ENCODE peak calls at places on chromosomes 3 and 15, in four cellular contexts. G is upper lobe of right lung, W is left ventricle myocardium inferior, N is HL-60. O is an unnamed sample.

GRCh38 chr3:156837130-156837529 is 11.0 kb downstream of the LEKR1 start:
- DNase-seq in G (no peak), W (no peak), N (no peak), O (no peak)

GRCh38 chr3:51747840-51748239 is 31.2 kb downstream of the IQCF6 start:
- DNase-seq in G (no peak), W (no peak), N (no peak), O (no peak)

GRCh38 chr3:114586119-114586518 is 292.3 kb downstream of the TIGIT start:
- DNase-seq in G (no peak), W (no peak), N (no peak), O (no peak)

GRCh38 chr15:94670436-94671034 is 439.2 kb downstream of the MCTP2 start:
- DNase-seq in G (no peak), W (no peak), N (no peak), O (peak)

GRCh38 chr15:45268135-45268534 is 16.1 kb downstream of the SLC28A2 start:
- DNase-seq in G (no peak), W (no peak), N (peak), O (no peak)

GRCh38 chr3:175608351-175608750 is 749.2 kb downstream of the NAALADL2 start:
- DNase-seq in G (no peak), W (no peak), N (no peak), O (no peak)

GRCh38 chr15:52263563-52263962 is 32.0 kb downstream of the MYO5C start:
- DNase-seq in G (no peak), W (no peak), N (no peak), O (no peak)

GRCh38 chr3:111246967-111247760 is 175.5 kb downstream of the NECTIN3 start:
- DNase-seq in G (no peak), W (no peak), N (no peak), O (no peak)

GRCh38 chr3:59189561-59190338 is 139.9 kb upstream of the CFAP20DC start:
- DNase-seq in G (no peak), W (no peak), N (no peak), O (no peak)

GRCh38 chr15:63834500-63835210 is 907 bp upstream of the HERC1 start:
- DNase-seq in G (no peak), W (no peak), N (peak), O (no peak)

GRCh38 chr15:41445399-41445798 is 28.5 kb downstream of the RTF1 start:
- DNase-seq in G (no peak), W (no peak), N (no peak), O (no peak)

GRCh38 chr3:194312743-194313281 is 38.3 kb downstream of the CPN2 start:
- DNase-seq in G (peak), W (no peak), N (no peak), O (no peak)

GRCh38 chr15:90419738-90420487 is 31.9 kb downstream of the IQGAP1 start:
- DNase-seq in G (no peak), W (no peak), N (no peak), O (peak)

GRCh38 chr3:17955411-17955810 is 213.0 kb upstream of the TBC1D5 start:
- DNase-seq in G (no peak), W (no peak), N (no peak), O (no peak)

GRCh38 chr3:88440701-88441100 is 290.9 kb downstream of the C3orf38 start:
- DNase-seq in G (no peak), W (no peak), N (no peak), O (no peak)

GRCh38 chr3:191813245-191813644 is 352.3 kb downstream of the PYDC2 start:
- DNase-seq in G (no peak), W (no peak), N (no peak), O (no peak)

GRCh38 chr3:197547206-197547605 is 8.6 kb downstream of the BDH1 start:
- DNase-seq in G (no peak), W (no peak), N (no peak), O (no peak)

GRCh38 chr15:61500951-61501350 is 271.8 kb upstream of the RORA start:
- DNase-seq in G (no peak), W (no peak), N (no peak), O (no peak)

GRCh38 chr3:126194713-126195305 is 14.4 kb upstream of the ALDH1L1 start:
- DNase-seq in G (no peak), W (no peak), N (no peak), O (no peak)

GRCh38 chr3:52280046-52280445 is 1.6 kb upstream of the WDR82 start:
- DNase-seq in G (no peak), W (no peak), N (no peak), O (no peak)

GRCh38 chr3:12629560-12629959 is 34.4 kb downstream of the RAF1 start:
- DNase-seq in G (no peak), W (peak), N (no peak), O (peak)

GRCh38 chr3:36945326-36945980 is 599 bp upstream of the TRANK1 start:
- DNase-seq in G (no peak), W (no peak), N (no peak), O (no peak)

GRCh38 chr15:29563112-29563511 is 259.2 kb downstream of the TJP1 start:
- DNase-seq in G (no peak), W (no peak), N (no peak), O (no peak)

GRCh38 chr3:126568776-126569342 is 10.1 kb upstream of the C3orf22 start:
- DNase-seq in G (no peak), W (no peak), N (no peak), O (no peak)

GRCh38 chr3:119774419-119774818 is 7.5 kb upstream of the NR1I2 start:
- DNase-seq in G (no peak), W (no peak), N (no peak), O (no peak)

GRCh38 chr3:193190387-193190786 is 50.6 kb upstream of the PLAAT1 start:
- DNase-seq in G (no peak), W (no peak), N (peak), O (no peak)

GRCh38 chr15:55652909-55653495 is 64.9 kb upstream of the PYGO1 start:
- DNase-seq in G (no peak), W (no peak), N (no peak), O (no peak)

GRCh38 chr15:58549013-58549779 is 117.4 kb downstream of the LIPC start:
- DNase-seq in G (no peak), W (no peak), N (no peak), O (no peak)

GRCh38 chr15:58125333-58125732 is 12.8 kb upstream of the AQP9 start:
- DNase-seq in G (no peak), W (no peak), N (no peak), O (no peak)

GRCh38 chr15:57559875-57560274 is 31.8 kb upstream of the MYZAP start:
- DNase-seq in G (peak), W (peak), N (peak), O (no peak)

GRCh38 chr3:183481582-183481981 is 53.2 kb upstream of the MCF2L2 start:
- DNase-seq in G (no peak), W (no peak), N (no peak), O (no peak)

GRCh38 chr3:172341482-172342059 is 106.7 kb downstream of the GHSR start:
- DNase-seq in G (no peak), W (no peak), N (peak), O (peak)

GRCh38 chr3:108879915-108880314 is 57.3 kb downstream of the TRAT1 start:
- DNase-seq in G (no peak), W (no peak), N (no peak), O (no peak)

GRCh38 chr3:177930771-177931170 is 605.5 kb upstream of the KCNMB2 start:
- DNase-seq in G (no peak), W (no peak), N (no peak), O (no peak)

GRCh38 chr15:65374831-65375401 is 2.9 kb downstream of the IGDCC3 start:
- DNase-seq in G (peak), W (no peak), N (no peak), O (no peak)

GRCh38 chr3:136249593-136250225 is 431 bp upstream of the PCCB start:
- DNase-seq in G (no peak), W (no peak), N (peak), O (no peak)

GRCh38 chr3:24067483-24067882 is 122.4 kb downstream of the NR1D2 start:
- DNase-seq in G (no peak), W (no peak), N (no peak), O (no peak)

DNA sequence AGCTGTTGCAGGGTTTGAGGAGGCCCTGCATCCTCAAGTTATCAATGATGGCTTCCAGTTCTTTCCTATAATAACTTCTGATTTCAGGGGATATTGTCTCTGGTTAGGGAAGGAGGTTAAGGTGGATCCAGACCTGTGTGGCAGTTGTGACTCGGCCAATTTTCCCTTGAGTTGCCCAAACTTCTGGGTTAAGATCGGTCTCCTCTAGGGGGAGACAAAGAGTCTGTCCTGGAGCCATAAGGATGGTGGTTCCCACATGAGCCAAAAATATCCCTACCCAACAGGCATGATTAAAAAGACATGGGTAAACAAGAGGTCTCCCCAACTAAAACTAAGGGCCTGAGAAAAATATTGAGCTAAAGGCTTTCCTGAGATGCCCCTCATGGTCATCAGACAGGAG is 227.5 kb upstream of the MDFIC2 start:
- DNase-seq in G (no peak), W (no peak), N (no peak), O (no peak)
- TF ChIP-seq CTCF in G (peak), W (no peak), N (no peak), O (peak)

DNA sequence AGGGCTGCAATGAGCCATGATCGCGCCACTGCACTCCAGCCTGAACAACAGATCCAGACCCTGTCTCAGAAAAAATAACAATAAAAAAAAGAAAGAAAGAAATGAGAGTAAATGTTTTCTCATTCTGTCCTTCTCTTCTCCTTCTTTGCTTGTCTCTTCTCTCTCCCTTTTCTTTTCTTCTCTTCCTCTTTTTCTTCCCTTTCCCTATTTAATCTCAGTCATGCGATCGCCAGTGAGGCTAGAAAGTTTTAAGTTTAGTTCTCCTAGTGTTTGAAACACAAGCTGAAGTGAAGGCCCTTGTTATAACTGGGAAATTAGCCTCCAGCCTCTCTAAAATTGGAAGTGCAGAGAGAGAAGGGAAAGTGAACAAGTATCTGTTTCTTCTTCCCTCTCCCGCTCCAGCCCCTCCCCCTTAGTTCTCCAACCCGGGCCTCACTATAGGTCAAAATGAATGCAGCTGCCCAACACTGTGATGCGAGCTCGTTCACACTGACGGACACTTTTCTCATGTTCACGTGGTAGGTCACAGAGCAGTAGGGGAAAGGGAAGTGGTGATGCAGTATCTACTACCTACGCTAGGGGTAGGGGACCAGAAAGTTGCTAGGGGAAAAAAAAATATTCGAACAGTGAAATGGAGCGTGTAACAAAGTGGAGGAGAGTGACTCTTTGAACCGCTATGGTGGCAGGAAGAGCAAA is 23.4 kb upstream of the TSC22D2 start:
- DNase-seq in G (peak), W (no peak), N (peak), O (no peak)
- H3K4me3 ChIP-seq in G (peak), W (no peak), N (peak), O (no peak)

GRCh38 chr3:139935071-139935865 is at the start of gene CLSTN2:
- DNase-seq in G (peak), W (peak), N (peak), O (no peak)
- TF ChIP-seq CTCF in G (no peak), W (no peak), N (no peak), O (no peak)

GRCh38 chr15:96947296-96947695 is 616.8 kb downstream of the NR2F2 start:
- DNase-seq in G (no peak), W (no peak), N (no peak), O (no peak)
- H3K4me3 ChIP-seq in G (no peak), W (no peak), N (no peak), O (no peak)

DNA sequence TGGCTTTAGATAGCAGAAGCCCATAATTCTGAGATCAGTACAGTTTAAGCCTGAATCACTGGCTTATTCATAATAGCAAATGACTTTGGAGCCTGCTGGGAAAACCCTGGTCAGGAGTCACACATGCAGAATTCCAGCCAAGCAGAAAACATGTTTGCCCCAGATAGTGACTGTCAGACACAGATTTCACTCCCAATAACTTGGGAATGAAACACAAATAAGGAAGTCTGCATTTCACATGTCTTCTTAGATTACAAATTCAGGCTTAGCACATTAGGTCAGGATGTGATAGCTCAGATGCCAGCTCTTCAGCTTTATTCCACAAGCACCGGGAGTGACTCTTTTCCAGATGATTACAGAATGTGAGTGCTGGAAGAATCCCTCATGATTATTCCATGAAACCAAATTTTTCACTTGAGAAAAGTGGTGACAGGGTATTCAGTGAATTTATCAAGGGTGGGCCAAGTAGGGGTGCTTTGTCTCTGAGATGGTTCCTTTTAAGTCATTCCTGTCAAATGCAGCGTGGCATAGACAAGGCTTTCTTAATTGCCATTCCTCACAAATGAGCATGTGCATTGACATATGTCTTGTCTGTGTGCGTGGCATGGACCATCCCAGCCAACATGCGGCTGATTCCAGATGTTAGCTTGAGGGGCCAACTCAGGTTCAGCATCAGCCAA is 190.9 kb downstream of the EPHB1 start:
- DNase-seq in G (no peak), W (no peak), N (no peak), O (no peak)
- TF ChIP-seq CTCF in G (no peak), W (no peak), N (no peak), O (no peak)

DNA sequence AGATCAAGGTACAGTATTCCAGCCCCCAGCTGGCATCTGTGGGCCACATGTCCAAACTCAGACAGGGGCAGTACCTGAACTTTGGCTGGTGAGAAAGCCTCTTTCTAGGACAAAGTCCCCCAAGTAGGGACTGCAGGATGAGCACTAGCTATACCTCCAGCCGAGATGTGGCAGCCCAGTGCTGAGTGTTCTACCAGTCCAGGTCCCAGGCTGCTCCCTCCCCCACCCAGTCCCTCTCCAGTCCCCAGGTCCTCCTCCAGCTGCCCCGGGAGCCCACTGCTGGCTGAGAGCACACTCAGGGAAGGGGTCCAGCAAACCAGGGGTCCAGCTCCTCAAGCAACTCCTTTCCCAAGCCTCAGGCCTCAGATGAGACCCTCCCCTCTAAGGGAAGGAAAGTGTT is 1.5 kb downstream of the SLC26A6 start:
- DNase-seq in G (no peak), W (no peak), N (no peak), O (no peak)
- H3K4me3 ChIP-seq in G (no peak), W (no peak), N (no peak), O (peak)

GRCh38 chr15:40029979-40030893 is 8.7 kb downstream of the SRP14 start:
- DNase-seq in G (no peak), W (no peak), N (peak), O (no peak)
- TF ChIP-seq CTCF in G (peak), W (peak), N (peak), O (peak)

GRCh38 chr3:5427021-5427420 is 239.5 kb downstream of the EDEM1 start:
- DNase-seq in G (no peak), W (no peak), N (no peak), O (no peak)
- H3K4me3 ChIP-seq in G (no peak), W (no peak), N (no peak), O (no peak)

GRCh38 chr3:38317186-38317759 is 29.3 kb upstream of the XYLB start:
- DNase-seq in G (no peak), W (no peak), N (peak), O (peak)
- TF ChIP-seq CTCF in G (no peak), W (no peak), N (no peak), O (no peak)

DNA sequence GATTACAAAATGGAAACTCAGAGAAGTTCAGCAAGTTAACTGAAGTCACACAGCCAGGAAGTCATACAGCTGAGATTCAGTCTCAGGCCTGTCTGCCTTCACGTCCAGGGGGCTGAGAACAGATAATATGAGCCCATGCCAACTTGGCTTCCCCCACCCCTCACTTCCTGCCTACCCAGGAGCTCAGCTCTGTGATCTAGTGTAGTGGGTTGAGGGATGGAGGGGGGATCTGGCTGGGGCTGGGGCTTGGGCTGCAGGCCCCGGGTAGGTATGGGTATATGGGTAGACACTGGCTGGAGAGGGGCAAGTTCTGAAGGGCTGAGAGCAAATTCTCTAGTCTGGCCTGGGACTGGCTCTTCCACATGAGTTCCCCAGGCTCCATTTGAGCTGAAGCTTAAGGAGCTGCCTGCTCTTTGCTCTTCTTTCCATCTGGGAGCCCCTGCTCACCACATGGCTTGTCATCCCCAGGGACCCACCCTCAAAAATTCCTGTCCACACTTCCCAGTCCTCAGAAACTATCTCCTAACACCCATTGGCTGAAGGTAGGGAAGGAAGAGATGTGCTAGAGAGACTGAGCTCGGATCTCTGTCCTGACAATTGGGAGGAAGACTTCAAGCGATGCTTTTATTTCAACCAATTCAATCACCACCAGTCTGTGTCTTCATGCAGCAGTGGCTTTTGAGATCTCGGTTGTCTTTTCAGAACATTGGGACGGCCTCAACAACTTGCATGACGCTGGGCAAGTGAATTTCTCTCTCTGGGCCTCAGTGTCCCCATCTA is 2.0 kb downstream of the RASGRF1 start:
- DNase-seq in G (peak), W (no peak), N (no peak), O (no peak)
- H3K4me3 ChIP-seq in G (no peak), W (no peak), N (no peak), O (no peak)